ENCODE peak calls at places on chromosomes 5 and 9, in eight cellular contexts. N is choroid plexus epithelial cell, O is H9, P is nephron progenitor cell, D is left ventricle myocardium inferior, A is Calu3, Y is dorsolateral prefrontal cortex, V is fibroblast of mammary gland. G is an unnamed sample.

GRCh38 chr9:34540826-34541225 is 18.0 kb upstream of the ENHO start:
- DNase-seq in D (no peak), P (no peak), O (no peak), N (peak; percentile 68), V (peak; percentile 62), A (no peak), Y (no peak), G (peak; percentile 48)

GRCh38 chr5:144566747-144567415 is 396.2 kb downstream of the KCTD16 start:
- DNase-seq in D (no peak), A (no peak), V (peak; percentile 25), Y (no peak), P (no peak), N (no peak), O (no peak), G (no peak)

GRCh38 chr5:172407241-172407691 is 47.1 kb downstream of the SH3PXD2B start:
- DNase-seq in P (no peak), V (peak; percentile 92), A (no peak), N (no peak), D (peak; percentile 36), O (no peak), Y (no peak), G (no peak)

GRCh38 chr5:74201334-74202081 is 439.0 kb downstream of the ENC1 start:
- DNase-seq in P (no peak), V (peak; percentile 30), N (peak; percentile 36), Y (no peak), D (peak; percentile 44), O (no peak), A (peak; percentile 75), G (peak; percentile 57)

GRCh38 chr9:124594215-124594614 is 87.0 kb upstream of the NR5A1 start:
- DNase-seq in P (no peak), D (no peak), A (no peak), V (no peak), Y (no peak), N (no peak), O (no peak), G (no peak)

GRCh38 chr5:6712136-6712581 is 1.1 kb upstream of the TENT4A start:
- DNase-seq in P (peak; percentile 61), Y (no peak), D (peak; percentile 46), A (peak; percentile 56), O (peak; percentile 56), N (peak; percentile 70), V (peak; percentile 75), G (peak; percentile 78)

GRCh38 chr5:154238776-154239481 is 48.4 kb downstream of the GALNT10 start:
- DNase-seq in P (no peak), O (peak; percentile 38), A (no peak), Y (no peak), V (no peak), D (no peak), N (no peak), G (peak; percentile 68)

GRCh38 chr9:2116073-2116472 is 100.9 kb downstream of the SMARCA2 start:
- DNase-seq in V (peak; percentile 27), O (peak; percentile 67), P (no peak), N (peak; percentile 38), Y (no peak), A (peak; percentile 4), D (no peak), G (peak; percentile 59)

GRCh38 chr5:150556859-150557506 is 49.1 kb downstream of the NDST1 start:
- DNase-seq in V (no peak), N (no peak), P (no peak), D (no peak), Y (no peak), O (no peak), A (no peak), G (no peak)

GRCh38 chr5:132595624-132596023 is 38.8 kb downstream of the RAD50 start:
- DNase-seq in N (no peak), O (no peak), Y (no peak), P (no peak), D (no peak), V (no peak), A (no peak), G (no peak)

GRCh38 chr5:151092750-151093149 is 11.9 kb upstream of the TNIP1 start:
- DNase-seq in V (peak; percentile 84), P (no peak), D (no peak), A (peak; percentile 48), N (peak; percentile 57), O (no peak), Y (no peak), G (peak; percentile 84)

GRCh38 chr5:177431317-177432142 is 5.1 kb downstream of the GRK6 start:
- DNase-seq in D (peak; percentile 36), A (no peak), V (no peak), N (no peak), O (no peak), P (no peak), Y (no peak), G (peak; percentile 31)

GRCh38 chr5:120690621-120691407 is 226.7 kb downstream of the PRR16 start:
- DNase-seq in P (no peak), A (no peak), D (no peak), V (no peak), O (no peak), Y (no peak), N (no peak), G (no peak)

GRCh38 chr5:135030691-135031145 is 3.3 kb downstream of the PITX1 start:
- DNase-seq in D (no peak), N (no peak), Y (no peak), P (no peak), V (no peak), A (peak; percentile 43), O (peak; percentile 79), G (no peak)
- TF ChIP-seq CTCF in D (no peak), N (no peak), Y (no peak), P (no peak), V (no peak), A (no peak), O (no peak), G (no peak)

DNA sequence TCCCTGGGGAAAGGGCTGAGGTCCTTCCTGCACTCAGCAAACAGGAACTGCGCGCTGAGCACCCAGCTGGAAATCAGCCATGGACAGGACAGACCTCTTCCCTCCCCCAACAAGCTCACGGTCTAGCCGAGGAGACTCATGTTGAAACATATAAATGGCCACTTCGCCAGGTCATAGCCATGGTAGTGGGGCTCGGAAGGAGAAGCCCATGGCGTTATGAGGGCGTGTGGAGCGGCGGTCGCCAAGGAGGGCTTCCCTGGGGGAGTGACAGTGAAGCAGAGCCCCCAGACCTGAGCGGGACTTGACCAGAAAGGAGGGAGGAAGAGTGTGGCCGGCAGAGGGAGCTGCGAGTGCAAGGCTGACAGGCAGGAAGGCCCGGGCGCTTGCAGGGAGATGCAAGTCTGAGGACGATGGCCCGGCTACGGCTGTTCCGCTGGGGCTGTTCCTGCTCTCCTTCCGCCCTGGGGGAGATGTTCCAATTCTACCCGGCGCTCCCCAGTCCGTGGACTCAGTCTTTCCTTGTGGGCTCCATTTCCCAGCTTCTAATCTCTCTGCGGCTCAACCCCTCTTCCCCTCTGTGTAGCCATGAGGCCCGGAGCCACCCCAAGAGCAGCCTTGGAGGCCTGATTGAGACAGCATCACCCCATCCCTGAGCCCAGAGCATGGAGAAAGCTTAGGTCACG is 43.9 kb upstream of the PRRC2B start:
- DNase-seq in O (peak; percentile 95), V (peak; percentile 75), N (peak; percentile 90), P (peak; percentile 86), A (peak; percentile 88), Y (peak; percentile 86), D (peak; percentile 91), G (peak; percentile 92)
- TF ChIP-seq CTCF in O (peak; percentile 93), V (peak; percentile 82), N (peak; percentile 93), P (peak; percentile 69), A (peak; percentile 50), Y (peak; percentile 91), D (peak; percentile 94), G (peak; percentile 77)

DNA sequence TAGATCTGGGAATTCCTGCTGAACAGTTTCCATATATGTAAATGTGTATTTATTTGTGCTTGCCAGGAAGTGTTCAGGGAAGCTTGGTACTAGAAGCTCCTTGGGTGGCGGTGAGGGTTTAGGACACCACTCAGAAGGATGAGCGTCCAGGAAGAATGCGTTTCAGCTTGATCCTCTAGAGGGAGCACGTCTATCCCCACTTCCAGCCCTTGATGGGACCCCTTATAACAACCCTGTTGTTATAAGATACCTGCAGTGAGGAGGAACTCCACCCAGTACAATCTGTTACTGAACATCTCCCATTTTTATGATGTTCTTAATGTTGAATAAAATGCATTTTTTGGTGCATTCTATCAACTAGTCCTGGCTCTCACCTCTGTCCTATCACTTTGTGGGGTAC is 88.9 kb downstream of the CYFIP2 start:
- DNase-seq in P (no peak), O (peak; percentile 46), Y (no peak), A (no peak), V (no peak), D (no peak), N (peak; percentile 31), G (peak; percentile 5)
- TF ChIP-seq CTCF in P (peak; percentile 39), O (peak; percentile 80), Y (no peak), A (peak; percentile 13), V (peak; percentile 45), D (no peak), N (peak; percentile 71), G (peak; percentile 43)

DNA sequence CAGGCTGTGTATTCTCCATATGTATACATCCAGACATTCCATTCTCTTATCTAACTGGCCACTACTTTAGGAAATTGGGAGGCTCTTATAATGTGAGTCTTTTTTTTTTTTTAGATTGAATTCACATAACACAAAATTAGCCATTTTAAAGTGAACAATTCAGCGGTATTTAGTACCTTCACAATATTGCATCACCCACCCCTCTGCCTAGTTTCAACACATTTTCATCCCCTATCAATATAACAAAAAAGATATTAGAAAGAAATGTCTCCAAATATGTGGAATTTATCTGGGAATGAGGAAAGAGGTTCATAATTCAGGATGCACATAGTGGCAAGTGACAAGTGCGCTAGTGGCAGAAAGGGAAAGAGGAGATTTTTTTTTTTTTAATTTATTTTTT is 228.5 kb downstream of the ICE1 start:
- DNase-seq in V (no peak), Y (no peak), N (no peak), O (no peak), P (no peak), D (no peak), A (no peak), G (no peak)
- TF ChIP-seq CTCF in V (no peak), Y (no peak), N (no peak), O (no peak), P (no peak), D (no peak), A (no peak), G (no peak)

GRCh38 chr5:157828031-157828948 is 30.7 kb downstream of the CLINT1 start:
- DNase-seq in A (no peak), Y (no peak), N (peak; percentile 17), P (no peak), D (no peak), V (peak; percentile 34), O (no peak), G (no peak)
- TF ChIP-seq CTCF in A (no peak), Y (no peak), N (no peak), P (no peak), D (no peak), V (no peak), O (no peak), G (no peak)